ENCODE peak calls at places on chromosomes 7 and 10, in seven cellular contexts. U, O, P, N, V, A and M are unnamed samples.

GRCh38 chr7:31271641-31272405 is 68.7 kb downstream of the NEUROD6 start:
- DNase-seq in U (no peak), A (no peak), N (no peak), O (no peak), V (no peak), P (no peak), M (no peak)

GRCh38 chr7:79461660-79462059 is 8.2 kb upstream of the MAGI2 start:
- DNase-seq in P (peak; percentile 68), O (peak; percentile 62), N (peak; percentile 27), U (no peak), V (no peak), A (no peak), M (no peak)

GRCh38 chr7:2172311-2173183 is 60.2 kb downstream of the MAD1L1 start:
- DNase-seq in A (no peak), P (no peak), N (peak; percentile 97), U (peak; percentile 84), V (no peak), O (peak; percentile 88), M (no peak)

GRCh38 chr7:124072603-124073324 is 39.9 kb upstream of the TMEM229A start:
- DNase-seq in V (no peak), P (peak; percentile 52), O (peak; percentile 75), N (peak; percentile 87), A (no peak), U (no peak), M (no peak)

GRCh38 chr7:36613214-36613613 is 111.1 kb downstream of the AOAH start:
- DNase-seq in V (no peak), O (no peak), A (no peak), N (no peak), P (no peak), U (no peak), M (no peak)

GRCh38 chr10:14253079-14253478 is 77.6 kb downstream of the FRMD4A start:
- DNase-seq in V (no peak), N (peak; percentile 11), P (no peak), O (peak; percentile 62), A (no peak), U (no peak), M (no peak)

GRCh38 chr7:84669177-84669732 is 474.7 kb upstream of the SEMA3A start:
- DNase-seq in V (no peak), N (no peak), U (no peak), O (peak; percentile 9), A (no peak), P (no peak), M (no peak)

GRCh38 chr7:6642239-6642839 is 5.2 kb downstream of the ZNF316 start:
- DNase-seq in U (no peak), A (no peak), V (no peak), N (no peak), O (no peak), P (no peak), M (no peak)

GRCh38 chr10:48242160-48242904 is 32.2 kb downstream of the FRMPD2 start:
- DNase-seq in U (no peak), V (no peak), O (no peak), P (no peak), A (no peak), N (no peak), M (no peak)

GRCh38 chr10:93386496-93387369 is 95.4 kb downstream of the MYOF start:
- DNase-seq in N (peak; percentile 4), A (peak; percentile 18), V (no peak), U (no peak), O (peak; percentile 58), P (no peak), M (no peak)

GRCh38 chr10:3452234-3452633 is 279.7 kb upstream of the PITRM1 start:
- DNase-seq in N (peak; percentile 70), O (peak; percentile 94), A (no peak), P (no peak), U (no peak), V (no peak), M (no peak)

GRCh38 chr7:11579141-11579540 is 252.9 kb downstream of the THSD7A start:
- DNase-seq in N (no peak), P (no peak), A (no peak), V (no peak), U (no peak), O (no peak), M (no peak)

GRCh38 chr7:114554781-114555537 is 140.3 kb downstream of the FOXP2 start:
- DNase-seq in U (no peak), V (no peak), N (peak; percentile 44), A (no peak), P (no peak), O (peak; percentile 22), M (peak; percentile 5)

GRCh38 chr10:87578799-87579401 is 74.2 kb downstream of the MINPP1 start:
- DNase-seq in U (peak; percentile 18), N (no peak), A (no peak), O (peak; percentile 38), V (no peak), P (no peak), M (no peak)

GRCh38 chr10:44334621-44335184 is 50.2 kb downstream of the CXCL12 start:
- DNase-seq in O (peak; percentile 72), P (no peak), U (peak; percentile 43), V (no peak), N (peak; percentile 59), A (no peak), M (no peak)

GRCh38 chr7:144133307-144133706 is 10.3 kb downstream of the OR2A14 start:
- DNase-seq in A (no peak), O (no peak), P (peak; percentile 11), V (no peak), N (no peak), U (no peak), M (no peak)

GRCh38 chr10:43868952-43869351 is 220.3 kb upstream of the ZNF32 start:
- DNase-seq in U (no peak), O (no peak), P (no peak), A (no peak), V (no peak), N (no peak), M (no peak)

GRCh38 chr7:26500749-26501352 is 209.2 kb downstream of the SNX10 start:
- DNase-seq in O (peak; percentile 9), N (peak; percentile 53), U (no peak), V (no peak), P (peak; percentile 48), A (peak; percentile 51), M (no peak)

GRCh38 chr10:84424731-84425165 is 96.4 kb downstream of the CCSER2 start:
- DNase-seq in P (peak; percentile 75), N (peak; percentile 79), U (peak; percentile 83), O (peak; percentile 97), V (peak; percentile 81), A (peak; percentile 36), M (peak; percentile 66)

DNA sequence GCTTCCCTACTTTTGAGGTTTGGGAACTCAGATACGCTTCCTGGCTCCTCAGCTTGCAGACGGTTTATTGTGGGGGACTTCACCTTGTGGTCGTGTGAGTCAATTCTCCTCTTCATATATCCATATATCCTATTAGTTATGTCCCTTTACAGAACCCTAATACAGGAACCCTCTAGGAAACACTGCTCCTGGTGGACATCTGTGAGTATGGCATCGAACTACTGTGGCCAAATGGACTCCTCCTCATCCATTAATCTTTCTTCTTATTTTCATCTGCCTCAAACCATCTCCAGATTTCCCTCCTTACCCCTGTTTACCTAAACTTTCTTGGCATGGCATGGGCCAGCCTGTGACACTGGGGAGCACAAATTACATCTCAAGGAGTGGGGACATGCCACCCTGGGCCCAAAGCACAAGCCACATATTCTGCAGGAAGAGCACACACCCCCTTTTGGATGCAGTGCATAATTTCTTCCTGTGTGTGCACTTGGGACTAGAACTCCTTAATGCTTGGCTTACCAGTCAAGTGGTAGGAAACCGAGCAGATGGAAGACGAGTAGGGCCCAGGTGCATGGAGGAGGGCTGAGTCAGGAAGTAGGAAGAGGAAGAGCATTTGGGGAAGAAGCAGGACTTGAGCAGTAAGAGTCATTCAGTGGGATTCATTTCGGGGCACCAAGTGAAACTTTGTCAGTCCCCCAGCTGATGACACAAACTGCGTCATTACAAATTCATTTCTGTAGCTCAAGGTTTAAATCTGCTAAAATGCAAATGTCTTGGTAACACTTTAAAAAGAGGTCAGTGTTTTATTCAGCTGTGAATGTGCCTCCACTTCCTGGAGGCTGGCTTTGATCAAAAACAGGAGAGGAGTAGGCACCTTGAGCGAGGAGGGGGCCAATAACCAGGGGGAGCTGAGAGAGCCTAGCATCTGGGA is 80.8 kb upstream of the PLXNA4 start:
- DNase-seq in V (no peak), P (no peak), A (no peak), U (no peak), O (peak; percentile 18), N (peak; percentile 53), M (peak; percentile 9)
- TF ChIP-seq CTCF in V (no peak), P (peak; percentile 68), A (peak; percentile 53), U (no peak), O (peak; percentile 54), N (peak; percentile 31), M (no peak)

GRCh38 chr10:35037104-35037503 is 53.0 kb downstream of the CUL2 start:
- DNase-seq in O (no peak), P (no peak), A (no peak), U (no peak), N (no peak), V (no peak), M (no peak)
- TF ChIP-seq CTCF in O (no peak), P (no peak), A (no peak), U (no peak), N (no peak), V (no peak), M (no peak)

DNA sequence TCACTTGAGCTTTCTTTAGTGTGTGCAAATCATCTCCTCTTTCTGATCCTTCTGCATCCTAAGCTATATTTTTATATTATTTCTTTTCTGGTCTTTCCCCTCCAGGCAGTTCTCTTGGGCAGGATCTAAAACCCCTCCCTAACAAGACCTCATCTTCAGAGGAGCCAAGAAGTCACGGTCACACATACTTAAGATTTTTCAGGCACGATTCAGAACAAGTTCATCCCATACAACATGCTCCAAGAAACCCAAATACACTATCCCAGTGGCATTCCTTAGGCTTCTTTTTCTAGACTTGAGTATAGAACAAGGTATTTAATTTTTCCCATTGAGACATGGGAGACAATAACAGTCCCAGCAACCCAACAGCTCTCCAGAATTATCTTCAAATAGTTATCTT is 1251.5 kb downstream of the DNAJB9 start:
- DNase-seq in N (no peak), P (no peak), U (no peak), A (no peak), O (no peak), V (no peak), M (no peak)
- TF ChIP-seq CTCF in N (no peak), P (no peak), U (no peak), A (no peak), O (no peak), V (no peak), M (no peak)

DNA sequence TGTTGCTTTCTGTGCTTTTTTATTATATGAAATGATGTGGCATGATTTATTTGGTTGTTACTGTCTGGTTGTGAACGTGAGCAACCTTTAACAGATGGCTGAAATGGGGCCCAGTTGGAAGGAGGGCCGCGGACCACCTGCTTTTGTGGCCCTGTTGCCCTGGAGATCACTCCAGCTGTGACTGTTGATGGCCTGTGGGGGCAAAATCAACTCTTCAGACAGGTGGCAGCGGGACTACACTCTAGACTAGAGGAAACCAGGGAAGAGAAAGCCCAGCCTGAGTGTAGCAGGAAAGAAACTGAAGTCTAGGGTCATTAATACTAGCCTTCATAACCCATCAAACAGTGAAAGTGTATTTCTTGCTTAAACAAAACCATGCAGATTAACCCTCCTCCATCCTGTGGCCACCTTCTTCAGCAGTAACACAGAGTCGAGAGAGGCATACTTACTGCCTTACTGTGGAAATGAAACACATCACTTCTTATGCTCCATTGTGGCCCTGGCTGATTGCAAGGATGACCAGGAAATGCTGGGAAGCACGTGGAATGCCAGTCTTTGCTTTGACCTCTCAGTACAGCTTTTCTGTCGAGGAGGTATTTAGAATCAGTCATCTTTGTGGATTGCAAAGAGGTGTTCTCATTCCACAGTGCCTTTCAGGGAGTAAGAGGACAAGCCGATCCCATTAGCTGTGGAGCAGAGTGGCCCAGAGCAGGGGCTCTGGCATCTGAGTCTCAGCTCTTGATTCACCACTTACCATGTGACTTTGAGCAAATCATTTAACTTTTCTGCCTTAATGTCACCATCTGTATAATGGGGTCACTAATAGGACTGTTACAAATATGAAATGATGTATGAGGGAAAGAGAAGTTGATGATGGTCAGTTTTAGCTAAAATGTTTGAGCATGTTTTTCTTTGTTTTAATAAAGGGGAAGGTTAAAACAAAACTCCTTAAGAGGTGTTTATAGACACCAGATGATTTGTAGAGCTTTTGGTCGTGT is 80.6 kb downstream of the CCNY start:
- DNase-seq in O (no peak), U (no peak), P (no peak), V (no peak), N (no peak), A (no peak), M (no peak)
- TF ChIP-seq CTCF in O (no peak), U (no peak), P (no peak), V (no peak), N (no peak), A (no peak), M (no peak)